ENCODE peak calls at places on chromosomes 2 and 18, in four cellular contexts. Y is GM20000, E is AG04449, D is testis. M is an unnamed sample.

GRCh38 chr18:41829648-41830516 is 125.2 kb upstream of the PIK3C3 start:
- DNase-seq in Y (no peak), E (no peak), D (no peak), M (no peak)

GRCh38 chr2:168494190-168494711 is 38.2 kb downstream of the CERS6 start:
- DNase-seq in Y (no peak), E (no peak), D (no peak), M (no peak)

GRCh38 chr18:774811-775210 is 37.2 kb downstream of the YES1 start:
- DNase-seq in Y (no peak), E (no peak), D (no peak), M (no peak)

GRCh38 chr2:190530211-190530639 is 4.3 kb downstream of the NEMP2 start:
- DNase-seq in Y (no peak), E (peak; percentile 59), D (no peak), M (no peak)

GRCh38 chr2:44620189-44620990 is 258.6 kb downstream of the CAMKMT start:
- DNase-seq in Y (no peak), E (no peak), D (no peak), M (no peak)

GRCh38 chr2:85584354-85584856 is at the start of gene VAMP5:
- DNase-seq in Y (peak; percentile 88), E (no peak), D (no peak), M (no peak)

GRCh38 chr2:53768233-53768542 is 584 bp downstream of the CHAC2 start:
- DNase-seq in Y (no peak), E (no peak), D (peak; percentile 63), M (no peak)

GRCh38 chr18:58087928-58088722 is 44.1 kb downstream of the NEDD4L start:
- DNase-seq in Y (no peak), E (no peak), D (no peak), M (no peak)

GRCh38 chr2:240392084-240392947 is 43.1 kb upstream of the GPC1 start:
- DNase-seq in Y (no peak), E (no peak), D (no peak), M (peak; percentile 16)

GRCh38 chr18:23398401-23398800 is 54.7 kb upstream of the RIOK3 start:
- DNase-seq in Y (no peak), E (no peak), D (no peak), M (no peak)

GRCh38 chr2:191566347-191566746 is 111.6 kb upstream of the NABP1 start:
- DNase-seq in Y (peak; percentile 58), E (no peak), D (peak; percentile 90), M (no peak)

GRCh38 chr2:84132371-84132770 is 326.7 kb downstream of the SUCLG1 start:
- DNase-seq in Y (no peak), E (no peak), D (no peak), M (no peak)

GRCh38 chr2:211879323-211879722 is 659.3 kb downstream of the ERBB4 start:
- DNase-seq in Y (no peak), E (no peak), D (peak; percentile 26), M (no peak)
- TF ChIP-seq CTCF in Y (peak; percentile 4), E (no peak), D (no peak), M (peak; percentile 47)

GRCh38 chr2:96710985-96711384 is 28.9 kb downstream of the LMAN2L start:
- DNase-seq in Y (no peak), E (no peak), D (no peak), M (no peak)

GRCh38 chr2:96716388-96716787 is 23.5 kb downstream of the LMAN2L start:
- DNase-seq in Y (no peak), E (no peak), D (no peak), M (no peak)

GRCh38 chr2:96715658-96716057 is 24.2 kb downstream of the LMAN2L start:
- DNase-seq in Y (no peak), E (no peak), D (no peak), M (no peak)
- TF ChIP-seq CTCF in Y (no peak), E (no peak), D (no peak), M (no peak)

DNA sequence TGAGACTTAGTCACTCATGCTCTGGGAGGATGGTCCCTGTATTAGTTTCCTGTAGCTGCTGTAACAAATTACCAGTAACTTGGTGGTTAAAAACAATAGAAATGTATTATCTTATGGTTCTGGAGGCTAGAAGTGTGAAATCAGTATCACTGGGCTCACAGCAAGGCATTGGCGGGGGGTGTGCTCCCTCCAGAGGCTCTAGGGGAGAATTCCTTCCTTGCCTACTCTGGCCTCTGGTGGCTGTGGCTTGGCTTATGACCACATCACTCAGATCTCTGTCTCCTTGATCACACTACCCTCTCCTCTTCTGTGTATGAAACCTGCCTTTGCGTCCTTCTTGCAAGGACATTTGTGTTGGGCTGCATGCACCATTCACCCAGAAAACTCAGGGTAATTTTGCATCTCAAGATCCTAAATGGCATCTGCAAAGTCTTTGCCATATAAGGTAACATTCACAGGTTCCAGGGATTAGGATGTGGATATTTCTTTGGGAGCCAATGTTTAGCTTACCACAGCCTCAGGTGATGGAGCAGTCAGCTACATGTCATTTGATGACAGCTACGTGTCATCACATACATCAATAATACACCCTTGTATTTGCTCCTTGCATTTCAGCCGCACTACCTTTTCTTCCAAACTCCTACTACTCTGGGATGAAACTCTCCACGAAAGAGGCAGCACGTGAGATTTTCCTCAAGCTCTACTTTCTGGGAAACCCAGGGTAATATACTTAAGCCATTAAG is 49.6 kb upstream of the POU3F3 start:
- DNase-seq in Y (no peak), E (no peak), D (no peak), M (no peak)
- TF ChIP-seq CTCF in Y (no peak), E (peak; percentile 18), D (no peak), M (no peak)

GRCh38 chr2:70203086-70203485 is 12.3 kb upstream of the C2orf42 start:
- DNase-seq in Y (no peak), E (no peak), D (no peak), M (no peak)

GRCh38 chr2:70201831-70202230 is 11.0 kb upstream of the C2orf42 start:
- DNase-seq in Y (no peak), E (no peak), D (no peak), M (no peak)

GRCh38 chr2:70201225-70201768 is 10.5 kb upstream of the C2orf42 start:
- DNase-seq in Y (no peak), E (no peak), D (no peak), M (no peak)

GRCh38 chr2:70202236-70202806 is 11.5 kb upstream of the C2orf42 start:
- DNase-seq in Y (no peak), E (no peak), D (no peak), M (no peak)

DNA sequence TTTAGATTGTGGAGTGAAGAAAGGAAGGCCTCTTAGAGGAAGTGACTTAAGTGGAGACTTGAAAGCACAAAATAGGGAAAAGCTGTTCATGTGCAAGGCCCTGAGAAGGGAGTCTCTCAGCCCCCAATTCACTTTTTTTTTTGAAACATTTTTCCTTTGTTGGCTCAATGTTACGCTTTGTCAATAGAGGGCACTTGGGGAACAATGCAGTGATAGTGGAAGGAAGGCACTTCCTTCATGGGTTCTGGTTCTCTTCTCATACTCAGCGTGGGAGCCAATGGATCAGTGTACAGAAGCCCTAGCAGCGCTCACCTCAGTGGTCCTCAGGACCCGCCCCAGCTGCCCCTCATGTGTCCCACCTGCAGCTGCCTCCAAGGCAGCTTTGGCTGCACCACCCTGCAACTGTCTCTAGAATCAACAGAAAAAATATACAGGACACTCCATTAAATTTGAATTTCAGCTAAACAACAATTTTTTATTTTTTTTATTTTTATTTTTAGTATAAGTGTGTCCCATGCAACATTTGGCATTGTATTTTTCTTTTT is 8.6 kb upstream of the C2orf42 start:
- DNase-seq in Y (no peak), E (no peak), D (no peak), M (no peak)
- TF ChIP-seq CTCF in Y (no peak), E (no peak), D (no peak), M (no peak)

DNA sequence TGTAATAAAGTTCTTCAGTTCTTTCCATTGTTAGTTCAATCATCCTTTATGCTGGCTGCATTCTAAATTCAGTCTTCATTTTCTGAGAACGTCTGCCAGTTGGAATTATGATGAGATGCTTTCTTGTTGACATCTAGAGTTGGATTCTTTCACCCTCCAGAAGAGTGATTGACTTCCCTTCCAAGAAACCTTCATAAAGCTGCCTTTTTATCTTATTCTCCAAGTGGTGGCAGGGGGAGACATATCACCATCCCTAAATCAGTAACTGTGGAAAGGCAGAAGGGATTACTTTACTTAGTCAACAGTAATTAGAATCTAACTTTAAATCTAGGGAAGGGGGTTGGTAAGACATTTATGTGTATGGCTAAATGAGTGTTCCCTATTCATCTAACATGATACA is 86.8 kb upstream of the GULP1 start:
- DNase-seq in Y (no peak), E (no peak), D (no peak), M (no peak)
- TF ChIP-seq CTCF in Y (no peak), E (no peak), D (no peak), M (no peak)

GRCh38 chr2:233862261-233862768 is 5.9 kb downstream of the MSL3B start:
- DNase-seq in Y (no peak), E (no peak), D (no peak), M (no peak)

GRCh38 chr2:233871432-233871831 is 3.2 kb upstream of the MSL3B start:
- DNase-seq in Y (no peak), E (no peak), D (no peak), M (no peak)

GRCh38 chr2:233866479-233866878 is 1.7 kb downstream of the MSL3B start:
- DNase-seq in Y (no peak), E (no peak), D (no peak), M (no peak)

GRCh38 chr2:233867993-233868532 is at the start of gene MSL3B:
- DNase-seq in Y (peak; percentile 88), E (no peak), D (peak; percentile 56), M (no peak)

GRCh38 chr2:233865838-233866237 is 2.3 kb downstream of the MSL3B start:
- DNase-seq in Y (no peak), E (no peak), D (no peak), M (no peak)
- TF ChIP-seq CTCF in Y (no peak), E (no peak), D (peak; percentile 21), M (no peak)

DNA sequence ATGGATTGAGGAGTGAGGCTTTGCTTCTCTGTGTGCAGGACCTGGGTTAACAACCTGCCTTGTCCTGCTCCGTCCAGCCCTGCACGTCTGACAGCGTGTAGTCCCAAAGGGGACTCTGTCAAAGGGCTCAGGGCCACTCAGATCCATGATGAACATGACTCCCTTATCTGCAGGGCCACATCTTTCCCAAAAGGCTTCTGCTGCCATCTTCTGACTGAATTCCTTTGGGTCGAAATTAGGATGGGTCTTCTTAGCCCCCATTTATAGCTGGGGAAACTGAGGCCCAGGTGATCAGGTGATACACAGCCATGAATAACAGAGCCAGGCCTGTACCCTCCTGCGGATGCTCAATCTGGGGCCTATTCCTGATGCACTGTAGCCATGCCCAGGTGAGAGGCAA is 109.2 kb downstream of the CELF4 start:
- DNase-seq in Y (no peak), E (no peak), D (no peak), M (no peak)
- TF ChIP-seq CTCF in Y (no peak), E (no peak), D (no peak), M (peak; percentile 19)

M was measured in AG09319.